ENCODE peak calls at places on chromosome 20, in six cellular contexts. F is uterus; Y is HT-29; K is activated gamma-delta T cell treated with anti-CD3 and anti-CD28 coated beads, Interleukin-2, amount 50 U/mL, for 16 hours; G is COR-L47; S is neural crest cell. C is an unnamed sample.

GRCh38 chr20:61052195-61052594 is 199.9 kb upstream of the CDH4 start:
- DNase-seq in F (no peak), Y (no peak), K (no peak), G (no peak), S (no peak), C (peak)

GRCh38 chr20:4234128-4234527 is 218.8 kb upstream of the RNF24 start:
- DNase-seq in F (peak), Y (peak), K (no peak), G (no peak), S (no peak), C (no peak)

GRCh38 chr20:39607124-39607523 is 645.0 kb downstream of the DHX35 start:
- DNase-seq in F (no peak), Y (no peak), K (no peak), G (no peak), S (no peak), C (no peak)

GRCh38 chr20:16709017-16709416 is 20.8 kb upstream of the SNRPB2 start:
- DNase-seq in F (no peak), Y (no peak), K (no peak), G (no peak), S (no peak), C (no peak)

GRCh38 chr20:14986026-14986655 is 648.7 kb upstream of the FLRT3 start:
- DNase-seq in F (peak), Y (peak), K (no peak), G (no peak), S (no peak), C (no peak)

GRCh38 chr20:2163312-2163711 is 61.7 kb downstream of the STK35 start:
- DNase-seq in F (no peak), Y (no peak), K (no peak), G (no peak), S (no peak), C (no peak)

GRCh38 chr20:57390604-57391438 is at the start of gene RBM38:
- DNase-seq in F (peak), Y (peak), K (peak), G (peak), S (peak), C (peak)

GRCh38 chr20:34871966-34872603 is 571 bp downstream of the GGT7 start:
- DNase-seq in F (no peak), Y (no peak), K (no peak), G (no peak), S (no peak), C (no peak)

GRCh38 chr20:25089662-25090061 is 7.7 kb upstream of the VSX1 start:
- DNase-seq in F (no peak), Y (no peak), K (no peak), G (no peak), S (no peak), C (no peak)

GRCh38 chr20:48695255-48695654 is 132.5 kb downstream of the PREX1 start:
- DNase-seq in F (no peak), Y (no peak), K (no peak), G (no peak), S (no peak), C (no peak)

GRCh38 chr20:49885558-49886332 is 29.6 kb downstream of the SPATA2 start:
- DNase-seq in F (no peak), Y (no peak), K (no peak), G (no peak), S (no peak), C (no peak)

GRCh38 chr20:48286571-48287551 is 501.6 kb upstream of the SULF2 start:
- DNase-seq in F (peak), Y (peak), K (no peak), G (no peak), S (no peak), C (no peak)

C was measured in DMS79 treated with DMSO at 0.1 percent for 48 hours.